ENCODE peak calls at places on chromosome 2, in ten cellular contexts. K is H4; Y is neural crest cell; C is anterior cingulate cortex; T is stimulated activated naive CD4-positive, alpha-beta T cell; G is BJ; Z is posterior cingulate gyrus; R is activated CD8-positive, alpha-beta memory T cell treated with anti-CD3 and anti-CD28 coated beads for 24 hours; M is activated CD4-positive, alpha-beta T cell treated with anti-CD3 and anti-CD28 coated beads, Interleukin-2, amount 10 ng/mL, durations not matched to agents 24 days and 14 days; H is germinal center. O is an unnamed sample.
A peak's percentile ranks its signal among the peaks of the same experiment; 100 is the strongest.

GRCh38 chr2:129008055-129008880 is 689.6 kb upstream of the HS6ST1 start:
- DNase-seq in C (no peak), G (no peak), T (no peak), H (no peak), M (peak; percentile 34), Y (no peak), R (no peak), Z (no peak), K (no peak), O (no peak)

GRCh38 chr2:134143568-134143967 is 110.3 kb upstream of the MGAT5 start:
- DNase-seq in T (no peak), R (no peak), H (no peak), Z (no peak), K (no peak), M (no peak), C (no peak), G (no peak), Y (no peak), O (no peak)

GRCh38 chr2:37447446-37447845 is 103.0 kb downstream of the QPCT start:
- DNase-seq in C (no peak), M (no peak), Z (no peak), K (no peak), R (no peak), T (no peak), G (no peak), H (no peak), Y (no peak), O (no peak)

GRCh38 chr2:5111581-5111980 is 580.6 kb upstream of the SOX11 start:
- DNase-seq in M (no peak), C (no peak), H (no peak), K (no peak), G (no peak), Y (no peak), Z (no peak), R (no peak), T (no peak), O (no peak)

GRCh38 chr2:177000408-177000807 is 212.2 kb upstream of the HNRNPA3 start:
- DNase-seq in M (no peak), C (no peak), Y (no peak), G (no peak), T (no peak), Z (no peak), H (no peak), K (no peak), R (no peak), O (no peak)

GRCh38 chr2:65489269-65489668 is 56.9 kb upstream of the SPRED2 start:
- DNase-seq in Y (no peak), G (no peak), Z (no peak), M (no peak), C (no peak), T (no peak), H (no peak), R (no peak), K (no peak), O (no peak)

GRCh38 chr2:224638338-224638823 is 53.2 kb upstream of the CUL3 start:
- DNase-seq in R (no peak), T (peak; percentile 56), G (no peak), K (no peak), M (peak; percentile 66), H (peak; percentile 79), Z (no peak), Y (no peak), C (no peak), O (no peak)

GRCh38 chr2:8546319-8547283 is 135.3 kb upstream of the ID2 start:
- DNase-seq in T (no peak), C (no peak), K (no peak), G (no peak), H (no peak), M (no peak), R (peak; percentile 62), Z (peak; percentile 62), Y (no peak), O (no peak)

GRCh38 chr2:1876352-1876751 is 132.0 kb upstream of the PXDN start:
- DNase-seq in Y (no peak), G (no peak), H (no peak), T (no peak), R (no peak), C (no peak), M (no peak), Z (no peak), K (no peak), O (no peak)

GRCh38 chr2:69205491-69205890 is 181.5 kb downstream of the GFPT1 start:
- DNase-seq in R (no peak), C (no peak), T (no peak), H (no peak), Z (no peak), G (no peak), K (no peak), Y (no peak), M (no peak), O (no peak)

GRCh38 chr2:100884145-100884621 is 64.2 kb downstream of the NPAS2 start:
- DNase-seq in H (no peak), C (no peak), Z (no peak), M (no peak), Y (no peak), R (no peak), G (no peak), T (no peak), K (no peak), O (no peak)

GRCh38 chr2:15943378-15943851 is 3.1 kb downstream of the MYCN start:
- DNase-seq in K (no peak), M (no peak), T (no peak), C (peak; percentile 50), R (peak; percentile 61), Y (peak; percentile 65), G (no peak), H (no peak), Z (peak; percentile 90), O (no peak)

GRCh38 chr2:181430406-181431199 is 26.6 kb upstream of the ITGA4 start:
- DNase-seq in C (no peak), H (peak; percentile 6), Y (no peak), R (no peak), G (no peak), M (peak; percentile 62), Z (no peak), T (peak; percentile 15), K (peak; percentile 16), O (no peak)

GRCh38 chr2:144131042-144131441 is 388.9 kb downstream of the ZEB2 start:
- DNase-seq in M (no peak), T (no peak), R (no peak), K (no peak), Z (no peak), H (no peak), Y (no peak), C (no peak), G (no peak), O (no peak)

GRCh38 chr2:226578373-226578772 is 221.2 kb downstream of the IRS1 start:
- DNase-seq in T (no peak), K (no peak), H (no peak), M (no peak), C (no peak), R (no peak), Z (no peak), G (no peak), Y (no peak), O (no peak)

GRCh38 chr2:58638256-58638795 is 397.2 kb upstream of the FANCL start:
- DNase-seq in M (no peak), C (no peak), Y (no peak), Z (no peak), T (no peak), K (no peak), R (no peak), G (no peak), H (no peak), O (no peak)

GRCh38 chr2:10948606-10949230 is 37.0 kb downstream of the KCNF1 start:
- DNase-seq in Z (peak; percentile 32), H (no peak), K (no peak), R (no peak), Y (no peak), M (no peak), G (no peak), C (no peak), T (no peak), O (no peak)